ENCODE peak calls at places on chromosomes 13 and 19, in four cellular contexts. D is SK-N-SH; G is CD4-positive, CD25-positive, alpha-beta regulatory T cell; P is SW 1271. K is an unnamed sample.

GRCh38 chr13:45331981-45332830 is 8.8 kb downstream of the TPT1 start:
- DNase-seq in D (no peak), G (no peak), P (peak), K (no peak)

GRCh38 chr19:50553134-50553703 is 15.0 kb downstream of the LRRC4B start:
- DNase-seq in D (no peak), G (no peak), P (no peak), K (no peak)

GRCh38 chr13:52686381-52686780 is 33.7 kb downstream of the SUGT1 start:
- DNase-seq in D (no peak), G (no peak), P (peak), K (no peak)

GRCh38 chr13:73803997-73804396 is 330.2 kb downstream of the KLF12 start:
- DNase-seq in D (no peak), G (no peak), P (no peak), K (no peak)

GRCh38 chr19:2253106-2254051 is 2.8 kb downstream of the JSRP1 start:
- DNase-seq in D (peak), G (peak), P (no peak), K (no peak)

GRCh38 chr19:7292352-7292949 is 1.8 kb downstream of the INSR start:
- DNase-seq in D (no peak), G (no peak), P (no peak), K (no peak)

GRCh38 chr19:36420961-36421748 is 2.7 kb upstream of the ZFP82 start:
- DNase-seq in D (peak), G (no peak), P (no peak), K (peak)

GRCh38 chr19:18117692-18118378 is 20.3 kb downstream of the MAST3 start:
- DNase-seq in D (peak), G (peak), P (peak), K (peak)

GRCh38 chr13:59356607-59357006 is 807.1 kb downstream of the DIAPH3 start:
- DNase-seq in D (no peak), G (no peak), P (no peak), K (no peak)

GRCh38 chr19:36573020-36573947 is at the start of gene ZNF529:
- DNase-seq in D (peak), G (peak), P (peak), K (peak)

GRCh38 chr13:46278474-46278873 is 66.7 kb downstream of the LRRC63 start:
- DNase-seq in D (peak), G (no peak), P (no peak), K (no peak)

GRCh38 chr13:109764474-109765292 is 21.7 kb downstream of the IRS2 start:
- DNase-seq in D (peak), G (peak), P (no peak), K (no peak)

GRCh38 chr19:30631035-30631375 is 258.8 kb downstream of the ZNF536 start:
- DNase-seq in D (no peak), G (no peak), P (no peak), K (no peak)

GRCh38 chr19:35159606-35160005 is 5.1 kb downstream of the FXYD5 start:
- DNase-seq in D (no peak), G (no peak), P (no peak), K (no peak)

GRCh38 chr13:76643596-76643995 is 242.6 kb downstream of the KCTD12 start:
- DNase-seq in D (no peak), G (no peak), P (no peak), K (no peak)

GRCh38 chr13:52159159-52159982 is at the start of gene NEK3:
- DNase-seq in D (peak), G (peak), P (peak), K (peak)

GRCh38 chr19:4980087-4980486 is 11.2 kb downstream of the KDM4B start:
- DNase-seq in D (peak), G (no peak), P (no peak), K (no peak)

GRCh38 chr19:55958356-55958755 is 10.7 kb downstream of the NLRP8 start:
- DNase-seq in D (no peak), G (no peak), P (peak), K (no peak)

GRCh38 chr19:44890366-44891015 is 563 bp upstream of the TOMM40 start:
- DNase-seq in D (peak), G (peak), P (peak), K (no peak)

GRCh38 chr19:50969413-50969760 is at the start of gene KLK6:
- DNase-seq in D (no peak), G (no peak), P (no peak), K (no peak)

GRCh38 chr19:769610-770009 is 18.7 kb downstream of the MISP start:
- DNase-seq in D (no peak), G (no peak), P (no peak), K (no peak)

GRCh38 chr19:823565-824121 is 1.9 kb upstream of the PLPPR3 start:
- DNase-seq in D (no peak), G (no peak), P (no peak), K (no peak)

GRCh38 chr13:33081666-33082065 is 65.4 kb downstream of the KL start:
- DNase-seq in D (no peak), G (no peak), P (no peak), K (no peak)

GRCh38 chr13:102299366-102299765 is 102.5 kb downstream of the FGF14 start:
- DNase-seq in D (no peak), G (no peak), P (no peak), K (no peak)

GRCh38 chr13:84430441-84430840 is 548.2 kb upstream of the SLITRK1 start:
- DNase-seq in D (no peak), G (no peak), P (no peak), K (no peak)

GRCh38 chr13:72651196-72651595 is 76.2 kb downstream of the MZT1 start:
- DNase-seq in D (peak), G (peak), P (no peak), K (no peak)

GRCh38 chr19:18603255-18603957 is 3.2 kb downstream of the CRLF1 start:
- DNase-seq in D (peak), G (no peak), P (no peak), K (peak)

GRCh38 chr19:54415208-54415900 is at the start of gene TTYH1:
- DNase-seq in D (peak), G (no peak), P (no peak), K (peak)

GRCh38 chr19:51389143-51389542 is 1.2 kb downstream of the C19orf84 start:
- DNase-seq in D (no peak), G (no peak), P (no peak), K (no peak)

GRCh38 chr13:38636756-38637155 is 50.1 kb upstream of the FREM2 start:
- DNase-seq in D (no peak), G (no peak), P (no peak), K (no peak)

GRCh38 chr13:26873174-26873698 is 112.7 kb upstream of the GPR12 start:
- DNase-seq in D (no peak), G (no peak), P (no peak), K (no peak)

GRCh38 chr13:114140131-114140908 is 7.9 kb upstream of the RASA3 start:
- DNase-seq in D (no peak), G (peak), P (no peak), K (no peak)

GRCh38 chr13:42110410-42111155 is 62.1 kb downstream of the DGKH start:
- DNase-seq in D (peak), G (peak), P (peak), K (peak)

GRCh38 chr19:50703915-50704548 is 15.6 kb downstream of the SHANK1 start:
- DNase-seq in D (no peak), G (no peak), P (peak), K (no peak)

GRCh38 chr19:38371081-38371480 is 3.3 kb upstream of the PSMD8 start:
- DNase-seq in D (no peak), G (no peak), P (no peak), K (no peak)